ENCODE peak calls at places on chromosomes 16 and 17, in four cellular contexts. W is heart left ventricle, G is head of caudate nucleus, R is MM.1S. S is an unnamed sample.

GRCh38 chr17:16477255-16477654 is 14.7 kb downstream of the LRRC75A start:
- DNase-seq in W (no peak), G (no peak), R (no peak), S (no peak)

GRCh38 chr17:29069526-29070041 is 26.6 kb downstream of the PIPOX start:
- DNase-seq in W (no peak), G (no peak), R (no peak), S (no peak)

GRCh38 chr17:80429356-80430275 is 14.6 kb downstream of the ENDOV start:
- DNase-seq in W (no peak), G (peak; percentile 1), R (no peak), S (no peak)

GRCh38 chr16:64687796-64688195 is 434.1 kb downstream of the CDH11 start:
- DNase-seq in W (no peak), G (no peak), R (no peak), S (no peak)

GRCh38 chr17:17104036-17104435 is 61.8 kb downstream of the MPRIP start:
- DNase-seq in W (no peak), G (no peak), R (no peak), S (no peak)

GRCh38 chr17:38861399-38861843 is 7.9 kb upstream of the RPL23 start:
- DNase-seq in W (no peak), G (no peak), R (no peak), S (no peak)

GRCh38 chr16:69466547-69466946 is 42.1 kb downstream of the CYB5B start:
- DNase-seq in W (no peak), G (no peak), R (no peak), S (no peak)

GRCh38 chr17:49218941-49219913 is 8.7 kb downstream of the ABI3 start:
- DNase-seq in W (peak; percentile 72), G (peak; percentile 30), R (no peak), S (no peak)

GRCh38 chr17:50800196-50800700 is 32.9 kb upstream of the ANKRD40CL start:
- DNase-seq in W (no peak), G (no peak), R (no peak), S (no peak)

GRCh38 chr17:8976638-8977037 is 11.1 kb upstream of the PIK3R5 start:
- DNase-seq in W (no peak), G (no peak), R (peak; percentile 13), S (no peak)

GRCh38 chr17:20010099-20010863 is 1.1 kb downstream of the SPECC1 start:
- DNase-seq in W (no peak), G (peak; percentile 81), R (peak; percentile 44), S (peak; percentile 30)

GRCh38 chr17:30472238-30472890 is 4.8 kb upstream of the GOSR1 start:
- DNase-seq in W (no peak), G (no peak), R (no peak), S (no peak)

GRCh38 chr17:52148288-52148968 is 10.1 kb downstream of the CA10 start:
- DNase-seq in W (no peak), G (no peak), R (no peak), S (no peak)

GRCh38 chr17:6752068-6752909 is 3.6 kb upstream of the XAF1 start:
- DNase-seq in W (no peak), G (peak; percentile 37), R (no peak), S (no peak)

GRCh38 chr17:78381601-78382168 is 3.2 kb downstream of the PGS1 start:
- DNase-seq in W (no peak), G (no peak), R (no peak), S (no peak)

GRCh38 chr17:70270554-70270953 is 101.2 kb downstream of the KCNJ2 start:
- DNase-seq in W (no peak), G (no peak), R (no peak), S (no peak)

GRCh38 chr17:76688165-76688622 is 22.6 kb downstream of the MXRA7 start:
- DNase-seq in W (peak; percentile 76), G (no peak), R (no peak), S (no peak)

GRCh38 chr16:80997139-80997798 is 9.4 kb downstream of the CMC2 start:
- DNase-seq in W (no peak), G (no peak), R (no peak), S (no peak)

GRCh38 chr17:40341808-40342574 is 22.5 kb downstream of the GJD3 start:
- DNase-seq in W (peak; percentile 92), G (peak; percentile 82), R (no peak), S (no peak)

GRCh38 chr17:33028778-33029177 is 37.1 kb downstream of the SPACA3 start:
- DNase-seq in W (no peak), G (no peak), R (no peak), S (no peak)

GRCh38 chr17:7019839-7020519 is 2.9 kb upstream of the BCL6B start:
- DNase-seq in W (peak; percentile 74), G (no peak), R (no peak), S (no peak)

GRCh38 chr17:59825533-59826316 is 67.0 kb downstream of the TUBD1 start:
- DNase-seq in W (no peak), G (no peak), R (no peak), S (no peak)

GRCh38 chr17:77419547-77420475 is 279.0 kb downstream of the SEC14L1 start:
- DNase-seq in W (no peak), G (no peak), R (no peak), S (no peak)

GRCh38 chr16:31718998-31719397 is 154.6 kb upstream of the ZNF267 start:
- DNase-seq in W (no peak), G (no peak), R (no peak), S (no peak)

GRCh38 chr16:4053663-4054479 is 62.4 kb downstream of the ADCY9 start:
- DNase-seq in W (peak; percentile 76), G (no peak), R (no peak), S (no peak)

GRCh38 chr16:54426550-54426843 is 139.9 kb upstream of the IRX3 start:
- DNase-seq in W (no peak), G (no peak), R (no peak), S (no peak)

GRCh38 chr17:37820313-37821024 is 75.6 kb upstream of the HNF1B start:
- DNase-seq in W (no peak), G (no peak), R (peak; percentile 86), S (no peak)

GRCh38 chr16:76653390-76654026 is 376.3 kb downstream of the CNTNAP4 start:
- DNase-seq in W (no peak), G (peak; percentile 43), R (peak; percentile 48), S (peak; percentile 35)

GRCh38 chr17:72297326-72298115 is 176.7 kb downstream of the SOX9 start:
- DNase-seq in W (no peak), G (no peak), R (no peak), S (no peak)

GRCh38 chr17:1972429-1973160 is 52.5 kb downstream of the RTN4RL1 start:
- DNase-seq in W (no peak), G (no peak), R (no peak), S (no peak)

GRCh38 chr17:69047368-69048263 is 13.1 kb downstream of the ABCA9 start:
- DNase-seq in W (peak; percentile 66), G (no peak), R (no peak), S (no peak)